ENCODE peak calls at places on chromosome 13, in four cellular contexts. One of them, this sample, is unnamed.

GRCh38 chr13:30766957-30767603 is 31.7 kb downstream of the ALOX5AP start:
- DNase-seq in sigmoid colon: no peak
- DNase-seq in uterus: no peak
- DNase-seq in Peyer's patch: no peak
- DNase-seq in this sample: no peak

GRCh38 chr13:90105881-90106496 is 1241.5 kb upstream of the MIR17HG start:
- DNase-seq in sigmoid colon: no peak
- DNase-seq in uterus: no peak
- DNase-seq in Peyer's patch: no peak
- DNase-seq in this sample: no peak

GRCh38 chr13:71801781-71802180 is 65.2 kb downstream of the DACH1 start:
- DNase-seq in sigmoid colon: no peak
- DNase-seq in uterus: no peak
- DNase-seq in Peyer's patch: no peak
- DNase-seq in this sample: no peak

GRCh38 chr13:99886706-99887105 is 84.9 kb downstream of the ZIC5 start:
- DNase-seq in sigmoid colon: no peak
- DNase-seq in uterus: no peak
- DNase-seq in Peyer's patch: no peak
- DNase-seq in this sample: no peak

GRCh38 chr13:73138276-73138950 is 79.6 kb downstream of the KLF5 start:
- DNase-seq in sigmoid colon: no peak
- DNase-seq in uterus: no peak
- DNase-seq in Peyer's patch: no peak
- DNase-seq in this sample: no peak

GRCh38 chr13:76884167-76884566 is 2.0 kb downstream of the KCTD12 start:
- DNase-seq in sigmoid colon: peak
- DNase-seq in uterus: peak
- DNase-seq in Peyer's patch: peak
- DNase-seq in this sample: no peak

GRCh38 chr13:95643471-95643813 is 1.1 kb downstream of the DZIP1 start:
- DNase-seq in sigmoid colon: no peak
- DNase-seq in uterus: peak
- DNase-seq in Peyer's patch: no peak
- DNase-seq in this sample: no peak

GRCh38 chr13:106573855-106574254 is 5.9 kb upstream of the ARGLU1 start:
- DNase-seq in sigmoid colon: peak
- DNase-seq in uterus: peak
- DNase-seq in Peyer's patch: no peak
- DNase-seq in this sample: peak

GRCh38 chr13:22235285-22235949 is 564.5 kb downstream of the FGF9 start:
- DNase-seq in sigmoid colon: no peak
- DNase-seq in uterus: no peak
- DNase-seq in Peyer's patch: no peak
- DNase-seq in this sample: no peak

GRCh38 chr13:49749852-49750251 is 42.6 kb downstream of the KPNA3 start:
- DNase-seq in sigmoid colon: no peak
- DNase-seq in uterus: no peak
- DNase-seq in Peyer's patch: no peak
- DNase-seq in this sample: no peak

GRCh38 chr13:27455331-27455855 is 5.0 kb upstream of the MTIF3 start:
- DNase-seq in sigmoid colon: no peak
- DNase-seq in uterus: no peak
- DNase-seq in Peyer's patch: no peak
- DNase-seq in this sample: no peak

GRCh38 chr13:51759240-51759639 is 44.7 kb downstream of the DHRS12 start:
- DNase-seq in sigmoid colon: no peak
- DNase-seq in uterus: no peak
- DNase-seq in Peyer's patch: no peak
- DNase-seq in this sample: no peak

GRCh38 chr13:75478659-75479058 is 3.3 kb downstream of the TBC1D4 start:
- DNase-seq in sigmoid colon: no peak
- DNase-seq in uterus: no peak
- DNase-seq in Peyer's patch: no peak
- DNase-seq in this sample: no peak

GRCh38 chr13:104779311-104779710 is 1713.1 kb upstream of the SLC10A2 start:
- DNase-seq in sigmoid colon: no peak
- DNase-seq in uterus: no peak
- DNase-seq in Peyer's patch: no peak
- DNase-seq in this sample: no peak

GRCh38 chr13:55606045-55606665 is 1534.6 kb upstream of the PRR20A start:
- DNase-seq in sigmoid colon: no peak
- DNase-seq in uterus: no peak
- DNase-seq in Peyer's patch: no peak
- DNase-seq in this sample: no peak

GRCh38 chr13:78596701-78597550 is 6.4 kb downstream of the POU4F1 start:
- DNase-seq in sigmoid colon: no peak
- DNase-seq in uterus: no peak
- DNase-seq in Peyer's patch: no peak
- DNase-seq in this sample: no peak

GRCh38 chr13:106532111-106532929 is 3.1 kb downstream of the EFNB2 start:
- DNase-seq in sigmoid colon: no peak
- DNase-seq in uterus: peak
- DNase-seq in Peyer's patch: no peak
- DNase-seq in this sample: no peak

GRCh38 chr13:78689011-78689410 is 30.1 kb upstream of the OBI1 start:
- DNase-seq in sigmoid colon: no peak
- DNase-seq in uterus: no peak
- DNase-seq in Peyer's patch: no peak
- DNase-seq in this sample: no peak

GRCh38 chr13:40632915-40633314 is 33.5 kb downstream of the FOXO1 start:
- DNase-seq in sigmoid colon: no peak
- DNase-seq in uterus: no peak
- DNase-seq in Peyer's patch: no peak
- DNase-seq in this sample: no peak

GRCh38 chr13:52845766-52846566 is 2.5 kb downstream of the PCDH8 start:
- DNase-seq in sigmoid colon: no peak
- DNase-seq in uterus: no peak
- DNase-seq in Peyer's patch: peak
- DNase-seq in this sample: no peak
- H3K4me3 ChIP-seq in sigmoid colon: no peak
- H3K4me3 ChIP-seq in uterus: no peak
- H3K4me3 ChIP-seq in Peyer's patch: peak
- H3K4me3 ChIP-seq in this sample: no peak

DNA sequence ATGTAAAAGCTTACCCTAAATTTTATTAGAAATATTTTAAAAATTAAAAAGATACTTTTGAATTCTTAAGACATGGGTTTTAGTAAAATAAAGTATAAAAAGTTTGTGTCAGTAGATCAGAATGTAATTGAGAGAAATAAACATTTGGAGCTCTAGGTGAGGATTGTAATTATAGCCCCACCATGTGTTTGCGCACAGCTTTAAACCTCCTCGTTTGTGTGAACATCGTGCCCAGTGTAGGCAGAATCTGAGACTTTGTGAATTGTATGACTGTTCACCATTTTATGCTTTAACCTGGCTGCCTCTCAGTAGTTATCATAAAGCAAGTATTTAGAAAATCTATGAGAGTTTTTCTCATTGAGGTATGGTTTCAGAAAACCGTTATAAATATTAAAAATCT is 29.1 kb downstream of the CUL4A start:
- DNase-seq in sigmoid colon: no peak
- DNase-seq in uterus: no peak
- DNase-seq in Peyer's patch: no peak
- DNase-seq in this sample: no peak
- TF ChIP-seq CTCF in sigmoid colon: no peak
- TF ChIP-seq CTCF in uterus: no peak
- TF ChIP-seq CTCF in Peyer's patch: peak
- TF ChIP-seq CTCF in this sample: no peak

GRCh38 chr13:23695711-23696512 is 125.7 kb downstream of the TNFRSF19 start:
- DNase-seq in sigmoid colon: no peak
- DNase-seq in uterus: no peak
- DNase-seq in Peyer's patch: peak
- DNase-seq in this sample: no peak
- TF ChIP-seq POLR2A in sigmoid colon: no peak
- TF ChIP-seq POLR2A in uterus: no peak
- TF ChIP-seq POLR2A in Peyer's patch: no peak
- TF ChIP-seq POLR2A in this sample: no peak

GRCh38 chr13:45219123-45219891 is 18.5 kb upstream of the KCTD4 start:
- DNase-seq in sigmoid colon: no peak
- DNase-seq in uterus: no peak
- DNase-seq in Peyer's patch: no peak
- DNase-seq in this sample: no peak
- H3K4me3 ChIP-seq in sigmoid colon: no peak
- H3K4me3 ChIP-seq in uterus: no peak
- H3K4me3 ChIP-seq in Peyer's patch: no peak
- H3K4me3 ChIP-seq in this sample: no peak

GRCh38 chr13:33083054-33083453 is 66.8 kb downstream of the KL start:
- DNase-seq in sigmoid colon: no peak
- DNase-seq in uterus: no peak
- DNase-seq in Peyer's patch: no peak
- DNase-seq in this sample: no peak
- TF ChIP-seq CTCF in sigmoid colon: no peak
- TF ChIP-seq CTCF in uterus: no peak
- TF ChIP-seq CTCF in Peyer's patch: no peak
- TF ChIP-seq CTCF in this sample: no peak

GRCh38 chr13:23570931-23571330 is 719 bp downstream of the TNFRSF19 start:
- DNase-seq in sigmoid colon: no peak
- DNase-seq in uterus: no peak
- DNase-seq in Peyer's patch: no peak
- DNase-seq in this sample: no peak

GRCh38 chr13:23574421-23574820 is 4.2 kb downstream of the TNFRSF19 start:
- DNase-seq in sigmoid colon: no peak
- DNase-seq in uterus: no peak
- DNase-seq in Peyer's patch: no peak
- DNase-seq in this sample: no peak

GRCh38 chr13:23575632-23576031 is 5.4 kb downstream of the TNFRSF19 start:
- DNase-seq in sigmoid colon: no peak
- DNase-seq in uterus: no peak
- DNase-seq in Peyer's patch: no peak
- DNase-seq in this sample: no peak

GRCh38 chr13:23570099-23570926 is at the start of gene TNFRSF19:
- DNase-seq in sigmoid colon: no peak
- DNase-seq in uterus: peak
- DNase-seq in Peyer's patch: no peak
- DNase-seq in this sample: peak

GRCh38 chr13:23572836-23573235 is 2.6 kb downstream of the TNFRSF19 start:
- DNase-seq in sigmoid colon: no peak
- DNase-seq in uterus: no peak
- DNase-seq in Peyer's patch: no peak
- DNase-seq in this sample: no peak
- TF ChIP-seq POLR2A in sigmoid colon: no peak
- TF ChIP-seq POLR2A in uterus: no peak
- TF ChIP-seq POLR2A in Peyer's patch: no peak
- TF ChIP-seq POLR2A in this sample: no peak

This sample was measured in lower leg skin.